ENCODE peak calls at places on chromosome 10, in six cellular contexts. One of them, this sample, is unnamed.

GRCh38 chr10:18658301-18658991 is 785 bp upstream of the ARL5B start:
- DNase-seq in cardiac muscle cell: no peak
- DNase-seq in left ventricle myocardium inferior: no peak
- DNase-seq in kidney epithelial cell: no peak
- DNase-seq in AG04450: no peak
- DNase-seq in keratinocyte: no peak
- DNase-seq in this sample: no peak

GRCh38 chr10:120926611-120927010 is 75.4 kb downstream of the WDR11 start:
- DNase-seq in left ventricle myocardium inferior: no peak
- DNase-seq in keratinocyte: no peak
- DNase-seq in cardiac muscle cell: no peak
- DNase-seq in kidney epithelial cell: no peak
- DNase-seq in AG04450: no peak
- DNase-seq in this sample: no peak

GRCh38 chr10:49381111-49381900 is 14.6 kb downstream of the DRGX start:
- DNase-seq in left ventricle myocardium inferior: no peak
- DNase-seq in keratinocyte: no peak
- DNase-seq in kidney epithelial cell: no peak
- DNase-seq in cardiac muscle cell: no peak
- DNase-seq in AG04450: no peak
- DNase-seq in this sample: no peak

GRCh38 chr10:25707541-25707940 is 226.5 kb upstream of the MYO3A start:
- DNase-seq in AG04450: no peak
- DNase-seq in kidney epithelial cell: no peak
- DNase-seq in left ventricle myocardium inferior: no peak
- DNase-seq in cardiac muscle cell: no peak
- DNase-seq in keratinocyte: no peak
- DNase-seq in this sample: no peak

GRCh38 chr10:77975086-77975666 is 48.6 kb upstream of the DLG5 start:
- DNase-seq in kidney epithelial cell: no peak
- DNase-seq in keratinocyte: no peak
- DNase-seq in cardiac muscle cell: no peak
- DNase-seq in AG04450: no peak
- DNase-seq in left ventricle myocardium inferior: no peak
- DNase-seq in this sample: no peak

GRCh38 chr10:16384064-16384463 is 52.7 kb upstream of the PTER start:
- DNase-seq in AG04450: no peak
- DNase-seq in keratinocyte: no peak
- DNase-seq in left ventricle myocardium inferior: no peak
- DNase-seq in kidney epithelial cell: no peak
- DNase-seq in cardiac muscle cell: no peak
- DNase-seq in this sample: no peak

GRCh38 chr10:6069101-6069931 is 7.1 kb upstream of the IL2RA start:
- DNase-seq in AG04450: no peak
- DNase-seq in left ventricle myocardium inferior: no peak
- DNase-seq in cardiac muscle cell: no peak
- DNase-seq in kidney epithelial cell: no peak
- DNase-seq in keratinocyte: no peak
- DNase-seq in this sample: no peak

GRCh38 chr10:10992072-10992471 is 25.6 kb upstream of the CELF2 start:
- DNase-seq in kidney epithelial cell: no peak
- DNase-seq in keratinocyte: no peak
- DNase-seq in AG04450: no peak
- DNase-seq in cardiac muscle cell: no peak
- DNase-seq in left ventricle myocardium inferior: no peak
- DNase-seq in this sample: no peak

GRCh38 chr10:70565556-70566514 is 36.7 kb downstream of the PRF1 start:
- DNase-seq in keratinocyte: no peak
- DNase-seq in kidney epithelial cell: no peak
- DNase-seq in cardiac muscle cell: no peak
- DNase-seq in left ventricle myocardium inferior: no peak
- DNase-seq in AG04450: no peak
- DNase-seq in this sample: no peak

GRCh38 chr10:48242160-48242904 is 32.2 kb downstream of the FRMPD2 start:
- DNase-seq in AG04450: no peak
- DNase-seq in kidney epithelial cell: no peak
- DNase-seq in cardiac muscle cell: no peak
- DNase-seq in left ventricle myocardium inferior: no peak
- DNase-seq in keratinocyte: no peak
- DNase-seq in this sample: no peak

GRCh38 chr10:17227367-17228080 is 517 bp upstream of the VIM start:
- DNase-seq in AG04450: no peak
- DNase-seq in keratinocyte: no peak
- DNase-seq in cardiac muscle cell: peak; percentile 13
- DNase-seq in kidney epithelial cell: no peak
- DNase-seq in left ventricle myocardium inferior: no peak
- DNase-seq in this sample: no peak

GRCh38 chr10:85250304-85250703 is 921.9 kb downstream of the CCSER2 start:
- DNase-seq in keratinocyte: no peak
- DNase-seq in kidney epithelial cell: no peak
- DNase-seq in left ventricle myocardium inferior: no peak
- DNase-seq in AG04450: no peak
- DNase-seq in cardiac muscle cell: no peak
- DNase-seq in this sample: no peak

GRCh38 chr10:44010873-44011602 is 362.4 kb upstream of the ZNF32 start:
- DNase-seq in cardiac muscle cell: no peak
- DNase-seq in keratinocyte: peak; percentile 91
- DNase-seq in left ventricle myocardium inferior: peak; percentile 41
- DNase-seq in AG04450: no peak
- DNase-seq in kidney epithelial cell: peak; percentile 55
- DNase-seq in this sample: no peak

GRCh38 chr10:90652519-90652918 is 205.3 kb downstream of the HTR7 start:
- DNase-seq in kidney epithelial cell: no peak
- DNase-seq in cardiac muscle cell: peak; percentile 9
- DNase-seq in keratinocyte: no peak
- DNase-seq in AG04450: no peak
- DNase-seq in left ventricle myocardium inferior: no peak
- DNase-seq in this sample: no peak

GRCh38 chr10:69505636-69506318 is 54.5 kb downstream of the TSPAN15 start:
- DNase-seq in left ventricle myocardium inferior: no peak
- DNase-seq in AG04450: no peak
- DNase-seq in kidney epithelial cell: no peak
- DNase-seq in keratinocyte: no peak
- DNase-seq in cardiac muscle cell: no peak
- DNase-seq in this sample: no peak

GRCh38 chr10:717458-717857 is 28.0 kb upstream of the DIP2C start:
- DNase-seq in AG04450: no peak
- DNase-seq in cardiac muscle cell: no peak
- DNase-seq in keratinocyte: no peak
- DNase-seq in left ventricle myocardium inferior: no peak
- DNase-seq in kidney epithelial cell: no peak
- DNase-seq in this sample: no peak

GRCh38 chr10:125149278-125150047 is 10.9 kb downstream of the CTBP2 start:
- DNase-seq in kidney epithelial cell: peak; percentile 81
- DNase-seq in AG04450: no peak
- DNase-seq in left ventricle myocardium inferior: peak; percentile 55
- DNase-seq in keratinocyte: peak; percentile 73
- DNase-seq in cardiac muscle cell: no peak
- DNase-seq in this sample: peak; percentile 55

GRCh38 chr10:24873281-24873683 is 79.1 kb downstream of the PRTFDC1 start:
- DNase-seq in left ventricle myocardium inferior: no peak
- DNase-seq in kidney epithelial cell: peak; percentile 72
- DNase-seq in cardiac muscle cell: no peak
- DNase-seq in AG04450: peak; percentile 88
- DNase-seq in keratinocyte: no peak
- DNase-seq in this sample: peak; percentile 24

GRCh38 chr10:118842826-118843624 is 88.3 kb upstream of the CACUL1 start:
- DNase-seq in keratinocyte: no peak
- DNase-seq in cardiac muscle cell: no peak
- DNase-seq in AG04450: no peak
- DNase-seq in left ventricle myocardium inferior: no peak
- DNase-seq in kidney epithelial cell: no peak
- DNase-seq in this sample: no peak

GRCh38 chr10:110268442-110268841 is 36.3 kb downstream of the SMNDC1 start:
- DNase-seq in keratinocyte: no peak
- DNase-seq in left ventricle myocardium inferior: peak; percentile 42
- DNase-seq in cardiac muscle cell: peak; percentile 29
- DNase-seq in AG04450: no peak
- DNase-seq in kidney epithelial cell: no peak
- DNase-seq in this sample: no peak

GRCh38 chr10:96685297-96685696 is 35.0 kb downstream of the PIK3AP1 start:
- DNase-seq in keratinocyte: no peak
- DNase-seq in left ventricle myocardium inferior: no peak
- DNase-seq in cardiac muscle cell: no peak
- DNase-seq in kidney epithelial cell: no peak
- DNase-seq in AG04450: no peak
- DNase-seq in this sample: no peak

GRCh38 chr10:94293344-94293743 is 69.4 kb downstream of the NOC3L start:
- DNase-seq in AG04450: no peak
- DNase-seq in keratinocyte: no peak
- DNase-seq in kidney epithelial cell: no peak
- DNase-seq in left ventricle myocardium inferior: peak; percentile 37
- DNase-seq in cardiac muscle cell: no peak
- DNase-seq in this sample: peak; percentile 26

GRCh38 chr10:28558923-28559508 is 26.1 kb downstream of the WAC start:
- DNase-seq in keratinocyte: no peak
- DNase-seq in left ventricle myocardium inferior: no peak
- DNase-seq in AG04450: no peak
- DNase-seq in cardiac muscle cell: peak; percentile 38
- DNase-seq in kidney epithelial cell: no peak
- DNase-seq in this sample: no peak

GRCh38 chr10:36469585-36469984 is 655.8 kb upstream of the ANKRD30A start:
- DNase-seq in left ventricle myocardium inferior: no peak
- DNase-seq in cardiac muscle cell: no peak
- DNase-seq in kidney epithelial cell: no peak
- DNase-seq in keratinocyte: no peak
- DNase-seq in AG04450: peak; percentile 52
- DNase-seq in this sample: no peak

GRCh38 chr10:60032723-60033122 is 126.4 kb upstream of the CCDC6 start:
- DNase-seq in keratinocyte: peak; percentile 5
- DNase-seq in left ventricle myocardium inferior: no peak
- DNase-seq in cardiac muscle cell: peak; percentile 7
- DNase-seq in AG04450: no peak
- DNase-seq in kidney epithelial cell: peak; percentile 12
- DNase-seq in this sample: no peak

GRCh38 chr10:59337254-59337653 is 25.1 kb downstream of the FAM13C start:
- DNase-seq in left ventricle myocardium inferior: no peak
- DNase-seq in AG04450: peak; percentile 26
- DNase-seq in cardiac muscle cell: peak; percentile 89
- DNase-seq in keratinocyte: peak; percentile 9
- DNase-seq in kidney epithelial cell: no peak
- DNase-seq in this sample: no peak

GRCh38 chr10:665579-666091 is 23.8 kb downstream of the DIP2C start:
- DNase-seq in cardiac muscle cell: no peak
- DNase-seq in AG04450: peak; percentile 59
- DNase-seq in left ventricle myocardium inferior: peak; percentile 49
- DNase-seq in kidney epithelial cell: no peak
- DNase-seq in keratinocyte: no peak
- DNase-seq in this sample: no peak

GRCh38 chr10:102926842-102927241 is 8.7 kb downstream of the CNNM2 start:
- DNase-seq in cardiac muscle cell: no peak
- DNase-seq in kidney epithelial cell: no peak
- DNase-seq in keratinocyte: no peak
- DNase-seq in left ventricle myocardium inferior: no peak
- DNase-seq in AG04450: no peak
- DNase-seq in this sample: no peak

GRCh38 chr10:117541405-117541908 is 1.1 kb upstream of the EMX2 start:
- DNase-seq in cardiac muscle cell: no peak
- DNase-seq in keratinocyte: peak; percentile 32
- DNase-seq in left ventricle myocardium inferior: no peak
- DNase-seq in AG04450: no peak
- DNase-seq in kidney epithelial cell: peak; percentile 45
- DNase-seq in this sample: no peak

GRCh38 chr10:78577673-78578072 is 491.1 kb upstream of the ZMIZ1 start:
- DNase-seq in AG04450: no peak
- DNase-seq in cardiac muscle cell: no peak
- DNase-seq in keratinocyte: no peak
- DNase-seq in left ventricle myocardium inferior: no peak
- DNase-seq in kidney epithelial cell: no peak
- DNase-seq in this sample: no peak

GRCh38 chr10:49387029-49387428 is 8.9 kb downstream of the DRGX start:
- DNase-seq in AG04450: peak; percentile 68
- DNase-seq in left ventricle myocardium inferior: no peak
- DNase-seq in kidney epithelial cell: peak; percentile 1
- DNase-seq in cardiac muscle cell: no peak
- DNase-seq in keratinocyte: peak; percentile 28
- DNase-seq in this sample: no peak

DNA sequence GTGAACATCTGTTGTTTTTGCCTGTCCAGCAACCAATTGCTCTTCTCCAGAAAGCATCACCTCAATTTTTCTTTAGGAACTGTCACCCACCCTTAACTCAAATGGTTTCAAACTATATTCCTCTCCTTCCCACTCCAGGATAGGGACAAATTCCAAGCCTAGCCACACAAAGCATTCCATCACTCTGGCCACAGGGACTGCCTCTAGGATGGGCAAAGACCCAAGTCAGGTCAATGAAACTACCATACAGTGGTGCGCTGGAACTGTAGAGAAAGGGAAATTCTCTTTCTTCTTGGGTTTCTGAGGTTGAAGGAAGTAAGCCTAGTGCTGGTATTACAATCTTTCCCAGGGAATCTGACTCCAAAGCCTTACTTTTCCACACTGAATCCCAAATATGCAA is 3.6 kb downstream of the MICU1 start:
- DNase-seq in kidney epithelial cell: no peak
- DNase-seq in AG04450: no peak
- DNase-seq in left ventricle myocardium inferior: no peak
- DNase-seq in keratinocyte: no peak
- DNase-seq in cardiac muscle cell: no peak
- DNase-seq in this sample: no peak
- H3K27me3 ChIP-seq in kidney epithelial cell: no peaks in the 10 kb centered on the region
- H3K27me3 ChIP-seq in AG04450: no peaks in the 10 kb centered on the region
- H3K27me3 ChIP-seq in left ventricle myocardium inferior: no peaks in the 10 kb centered on the region
- H3K27me3 ChIP-seq in keratinocyte: no peaks in the 10 kb centered on the region
- H3K27me3 ChIP-seq in cardiac muscle cell: no peaks in the 10 kb centered on the region
- H3K27me3 ChIP-seq in this sample: no peaks in the 10 kb centered on the region

GRCh38 chr10:80356563-80356999 is at the start of the genes DYDC1 and DYDC2:
- DNase-seq in kidney epithelial cell: peak; percentile 4
- DNase-seq in left ventricle myocardium inferior: peak; percentile 45
- DNase-seq in AG04450: no peak
- DNase-seq in cardiac muscle cell: peak; percentile 90
- DNase-seq in keratinocyte: no peak
- DNase-seq in this sample: no peak
- H3K4me3 ChIP-seq in kidney epithelial cell: peak within 1 kb of the TSS; percentile 42
- H3K4me3 ChIP-seq in left ventricle myocardium inferior: peak within 1 kb of the TSS; percentile 61
- H3K4me3 ChIP-seq in AG04450: peak within 1 kb of the TSS; percentile 25
- H3K4me3 ChIP-seq in cardiac muscle cell: peak within 1 kb of the TSS; percentile 55
- H3K4me3 ChIP-seq in keratinocyte: peak within 1 kb of the TSS; percentile 46
- H3K4me3 ChIP-seq in this sample: peak within 1 kb of the TSS; percentile 27

DNA sequence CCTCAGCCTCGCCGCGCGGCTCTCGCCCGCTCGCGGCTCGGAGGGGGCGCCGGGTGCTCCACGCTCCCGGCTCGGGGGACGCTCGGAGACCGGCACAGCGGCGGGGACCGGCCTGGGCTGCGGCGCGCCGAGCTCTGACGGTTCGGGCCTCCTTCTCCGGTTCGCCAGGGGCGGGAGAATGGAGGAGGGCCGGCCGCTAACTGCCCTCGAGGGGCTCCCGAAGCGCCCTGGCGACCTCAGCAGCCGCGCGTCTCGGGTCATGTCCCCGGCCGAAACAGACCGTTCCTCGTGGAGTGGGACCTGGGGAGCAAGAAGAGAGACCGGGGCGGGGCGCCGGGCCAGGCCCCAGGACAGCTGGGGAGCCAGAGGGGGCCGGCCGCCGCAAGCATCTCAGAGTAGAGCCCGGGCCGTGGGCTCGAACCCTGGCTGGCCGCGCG is 325 bp upstream of the GRID1 start:
- DNase-seq in cardiac muscle cell: no peak
- DNase-seq in kidney epithelial cell: no peak
- DNase-seq in keratinocyte: no peak
- DNase-seq in left ventricle myocardium inferior: no peak
- DNase-seq in AG04450: no peak
- DNase-seq in this sample: peak; percentile 9
- H3K27me3 ChIP-seq in cardiac muscle cell: peaks cover 98% of the 10 kb centered on the region
- H3K27me3 ChIP-seq in kidney epithelial cell: peaks cover 85% of the 10 kb centered on the region
- H3K27me3 ChIP-seq in keratinocyte: peaks cover 80% of the 10 kb centered on the region
- H3K27me3 ChIP-seq in left ventricle myocardium inferior: peaks cover 95% of the 10 kb centered on the region
- H3K27me3 ChIP-seq in AG04450: peaks cover 80% of the 10 kb centered on the region
- H3K27me3 ChIP-seq in this sample: peaks cover 68% of the 10 kb centered on the region

GRCh38 chr10:51878695-51879094 is 179.3 kb upstream of the CSTF2T start:
- DNase-seq in AG04450: no peak
- DNase-seq in left ventricle myocardium inferior: no peak
- DNase-seq in kidney epithelial cell: no peak
- DNase-seq in keratinocyte: no peak
- DNase-seq in cardiac muscle cell: no peak
- DNase-seq in this sample: no peak
- H3K4me3 ChIP-seq in AG04450: no peak overlapping the region
- H3K4me3 ChIP-seq in left ventricle myocardium inferior: no peak overlapping the region
- H3K4me3 ChIP-seq in kidney epithelial cell: no peak overlapping the region
- H3K4me3 ChIP-seq in keratinocyte: no peak overlapping the region
- H3K4me3 ChIP-seq in cardiac muscle cell: no peak overlapping the region
- H3K4me3 ChIP-seq in this sample: no peak overlapping the region